ENCODE peak calls at places on chromosomes 11 and 22, in four cellular contexts. C is GM23248, U is left ventricle myocardium inferior, R is BJ. F is an unnamed sample.

GRCh38 chr22:50141462-50141861 is 29.1 kb upstream of the PANX2 start:
- DNase-seq in C (no peak), U (no peak), R (no peak), F (no peak)

GRCh38 chr11:103465555-103466140 is 356.4 kb downstream of the DYNC2H1 start:
- DNase-seq in C (peak; percentile 1), U (no peak), R (no peak), F (no peak)

GRCh38 chr11:86761978-86762377 is 38.4 kb upstream of the PRSS23 start:
- DNase-seq in C (peak; percentile 77), U (no peak), R (no peak), F (no peak)

GRCh38 chr11:32079511-32079910 is 11.4 kb upstream of the RCN1 start:
- DNase-seq in C (no peak), U (no peak), R (no peak), F (no peak)

GRCh38 chr11:124717421-124717785 is 22.3 kb upstream of the NRGN start:
- DNase-seq in C (no peak), U (no peak), R (no peak), F (no peak)

GRCh38 chr11:5499671-5500070 is 10.1 kb downstream of the UBQLN3 start:
- DNase-seq in C (no peak), U (no peak), R (no peak), F (no peak)

GRCh38 chr11:61489833-61490585 is 18.5 kb upstream of the LRRC10B start:
- DNase-seq in C (peak; percentile 56), U (peak; percentile 40), R (no peak), F (no peak)

GRCh38 chr11:69650081-69650831 is 9.3 kb downstream of the CCND1 start:
- DNase-seq in C (peak; percentile 41), U (no peak), R (no peak), F (no peak)

GRCh38 chr11:135075740-135076139 is 663.7 kb upstream of the B3GAT1 start:
- DNase-seq in C (peak; percentile 57), U (peak; percentile 76), R (no peak), F (no peak)

GRCh38 chr11:32487270-32487669 is 51.9 kb upstream of the WT1 start:
- DNase-seq in C (peak; percentile 19), U (no peak), R (no peak), F (no peak)

GRCh38 chr11:75577198-75577597 is 15.1 kb downstream of the SERPINH1 start:
- DNase-seq in C (peak; percentile 63), U (no peak), R (no peak), F (peak; percentile 22)

GRCh38 chr22:32583921-32584335 is 109.3 kb downstream of the FBXO7 start:
- DNase-seq in C (peak; percentile 55), U (no peak), R (no peak), F (no peak)